ENCODE peak calls at places on chromosomes 3 and 15, in five cellular contexts. E, K, J, N and W are unnamed samples.

GRCh38 chr3:172148702-172149565 is 109.6 kb downstream of the FNDC3B start:
- DNase-seq in K (no peak), J (no peak), E (no peak), N (no peak), W (no peak)

GRCh38 chr3:125281411-125281810 is 68.9 kb upstream of the SLC12A8 start:
- DNase-seq in E (no peak), K (no peak), N (no peak), J (no peak), W (no peak)

GRCh38 chr3:5826467-5826866 is 639.0 kb downstream of the EDEM1 start:
- DNase-seq in J (no peak), K (no peak), E (no peak), N (no peak), W (no peak)

GRCh38 chr15:74763416-74763815 is 14.8 kb downstream of the CYP1A2 start:
- DNase-seq in N (no peak), E (no peak), K (no peak), J (no peak), W (no peak)

GRCh38 chr3:71130516-71131384 is 452.8 kb downstream of the FOXP1 start:
- DNase-seq in N (peak; percentile 56), K (peak; percentile 79), E (peak; percentile 70), J (peak; percentile 82), W (no peak)

GRCh38 chr3:15506571-15506970 is 14.9 kb downstream of the COLQ start:
- DNase-seq in J (no peak), K (no peak), E (no peak), N (no peak), W (no peak)

GRCh38 chr3:60775956-60776355 is 475.3 kb downstream of the FHIT start:
- DNase-seq in N (no peak), K (no peak), E (no peak), J (no peak), W (no peak)

GRCh38 chr15:23441204-23441603 is 5.8 kb downstream of the GOLGA6L2 start:
- DNase-seq in K (no peak), N (no peak), J (no peak), E (no peak), W (no peak)

GRCh38 chr15:30885814-30886213 is 17.9 kb upstream of the FAN1 start:
- DNase-seq in E (no peak), N (no peak), K (no peak), J (peak; percentile 11), W (peak; percentile 55)

GRCh38 chr3:11159421-11159904 is 5.2 kb downstream of the HRH1 start:
- DNase-seq in N (no peak), K (no peak), J (peak; percentile 98), E (peak; percentile 57), W (no peak)

GRCh38 chr15:69489101-69489571 is 36.5 kb downstream of the RPLP1 start:
- DNase-seq in E (no peak), J (peak; percentile 59), N (no peak), K (no peak), W (no peak)